ENCODE peak calls at places on chromosomes 2 and 18, in eight cellular contexts. K, H, X, G, P, M, J and L are unnamed samples.

GRCh38 chr2:63425606-63426005 is 162.7 kb downstream of the WDPCP start:
- DNase-seq in K (no peak), H (peak; percentile 41), X (no peak), G (no peak), P (no peak), M (no peak), J (no peak), L (no peak)

GRCh38 chr2:73982140-73982617 is 2.5 kb upstream of the TET3 start:
- DNase-seq in K (no peak), H (peak; percentile 43), X (no peak), G (no peak), P (no peak), M (no peak), J (no peak), L (no peak)

GRCh38 chr2:217555075-217555876 is 447.5 kb downstream of the TNS1 start:
- DNase-seq in K (no peak), H (peak; percentile 58), X (peak; percentile 3), G (no peak), P (peak; percentile 63), M (no peak), J (no peak), L (no peak)

GRCh38 chr18:61851940-61852451 is 40.8 kb downstream of the RNF152 start:
- DNase-seq in K (no peak), H (peak; percentile 89), X (no peak), G (no peak), P (no peak), M (no peak), J (no peak), L (no peak)

GRCh38 chr2:109197491-109198480 is 68.8 kb downstream of the SH3RF3 start:
- DNase-seq in K (no peak), H (no peak), X (no peak), G (no peak), P (no peak), M (no peak), J (no peak), L (no peak)

GRCh38 chr2:160583823-160584537 is 90.4 kb upstream of the RBMS1 start:
- DNase-seq in K (no peak), H (peak; percentile 22), X (no peak), G (no peak), P (no peak), M (no peak), J (no peak), L (no peak)

GRCh38 chr18:24935896-24936295 is 416.1 kb downstream of the ZNF521 start:
- DNase-seq in K (no peak), H (no peak), X (no peak), G (no peak), P (no peak), M (no peak), J (no peak), L (no peak)

GRCh38 chr2:189363559-189363958 is 77.7 kb upstream of the WDR75 start:
- DNase-seq in K (peak; percentile 44), H (peak; percentile 36), X (no peak), G (no peak), P (no peak), M (no peak), J (no peak), L (no peak)

GRCh38 chr2:95316466-95317122 is 19.4 kb downstream of the KCNIP3 start:
- DNase-seq in K (no peak), H (peak; percentile 95), X (no peak), G (no peak), P (no peak), M (no peak), J (no peak), L (peak; percentile 0)

GRCh38 chr18:55998071-55998522 is 410.1 kb upstream of the TCF4 start:
- DNase-seq in K (no peak), H (peak; percentile 82), X (no peak), G (no peak), P (no peak), M (no peak), J (no peak), L (peak; percentile 6)